ENCODE peak calls at places on chromosomes 13 and 19, in five cellular contexts. I is OCI-LY7, L is body of pancreas, N is HCT116, H is IMR-90. P is an unnamed sample. For H3K4me1, the result is how much of the 10 kb centered on the place peaks cover.

GRCh38 chr13:113914333-113915011 is 50.6 kb upstream of the GAS6 start:
- DNase-seq in H (no peak), L (no peak), N (no peak), I (no peak), P (no peak)

GRCh38 chr13:111282425-111282824 is 38.0 kb upstream of the TEX29 start:
- DNase-seq in I (no peak), L (peak), N (no peak), H (no peak), P (no peak)

GRCh38 chr13:113064534-113065405 is 40.8 kb upstream of the F7 start:
- DNase-seq in L (no peak), I (no peak), H (peak), N (peak), P (no peak)

GRCh38 chr13:34942732-34943674 is 933 bp downstream of the NBEA start:
- DNase-seq in L (peak), I (peak), N (no peak), H (no peak), P (peak)

GRCh38 chr19:55451522-55452380 is 8.7 kb upstream of the SHISA7 start:
- DNase-seq in N (no peak), I (no peak), L (no peak), H (no peak), P (no peak)

GRCh38 chr19:55688422-55689218 is 13.6 kb downstream of the EPN1 start:
- DNase-seq in I (no peak), H (no peak), L (no peak), N (no peak), P (no peak)

GRCh38 chr19:34355201-34355600 is 9.8 kb upstream of the GPI start:
- DNase-seq in L (no peak), I (no peak), H (no peak), N (no peak), P (no peak)

GRCh38 chr13:46354143-46355087 is 32.6 kb downstream of the RUBCNL start:
- DNase-seq in N (peak), L (peak), H (peak), I (no peak), P (no peak)

GRCh38 chr13:73767747-73768315 is 366.4 kb downstream of the KLF12 start:
- DNase-seq in N (no peak), I (peak), L (no peak), H (no peak), P (no peak)

DNA sequence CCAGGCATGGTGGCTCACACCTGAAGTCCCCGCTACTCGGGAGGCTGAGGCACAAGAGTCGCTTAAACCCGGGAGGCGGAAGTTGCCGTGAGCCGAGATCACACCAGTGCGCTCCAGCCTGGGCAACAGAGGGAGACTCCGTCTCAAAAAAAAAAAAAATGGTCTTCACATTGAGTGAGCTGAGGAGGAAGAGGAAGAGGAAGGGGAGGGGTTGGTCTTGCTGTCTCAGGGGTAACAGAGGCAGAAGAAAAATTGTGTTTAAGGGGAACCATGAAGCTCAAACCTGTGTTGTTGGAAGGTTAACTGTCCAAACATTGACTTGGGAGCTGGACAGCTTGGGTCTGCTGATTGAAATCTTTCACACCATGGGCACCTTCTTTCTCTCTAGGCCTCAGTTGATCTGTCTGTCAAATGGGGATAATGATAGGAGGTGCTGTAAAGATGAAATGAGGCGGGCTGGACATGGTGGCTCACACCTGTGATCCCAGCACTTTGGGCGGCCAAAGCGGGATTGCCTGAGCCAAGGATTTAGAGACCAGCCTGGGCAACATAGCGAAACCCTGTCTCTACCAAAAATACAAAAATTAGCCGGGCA is 9.8 kb upstream of the SLC44A2 start:
- DNase-seq in I (no peak), N (no peak), H (no peak), L (no peak), P (no peak)
- H3K27ac ChIP-seq in I (no peak), N (no peak), H (no peak), L (peak), P (peak)

GRCh38 chr19:15147090-15147489 is 39.9 kb downstream of the SYDE1 start:
- DNase-seq in L (no peak), H (no peak), N (no peak), I (no peak), P (no peak)

GRCh38 chr19:15155296-15155695 is 45.5 kb downstream of the NOTCH3 start:
- DNase-seq in H (no peak), N (no peak), L (no peak), I (no peak), P (no peak)

GRCh38 chr19:15144046-15144646 is 36.9 kb downstream of the SYDE1 start:
- DNase-seq in H (no peak), L (no peak), N (no peak), I (no peak), P (no peak)

GRCh38 chr19:15154002-15154612 is 46.7 kb downstream of the NOTCH3 start:
- DNase-seq in H (peak), I (peak), N (peak), L (no peak), P (no peak)

DNA sequence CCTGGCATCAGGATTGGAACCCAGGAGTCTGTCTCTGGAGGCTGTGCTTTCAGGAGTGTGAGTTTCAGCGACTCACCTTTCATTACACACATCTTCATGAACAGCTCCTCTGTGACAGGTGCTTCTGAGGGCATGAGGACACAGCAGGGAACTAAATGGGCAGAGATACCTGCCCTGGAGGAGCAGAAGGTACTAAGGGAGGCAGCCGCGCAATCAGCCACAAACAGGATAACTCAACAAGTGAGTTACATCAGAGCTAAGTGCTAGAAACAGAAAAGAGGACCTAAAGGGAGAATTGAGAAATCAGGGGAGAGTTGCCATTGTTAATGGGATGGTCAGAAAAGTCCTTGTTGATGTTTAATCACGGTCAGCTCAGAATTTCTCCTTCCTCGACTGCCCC is 42.5 kb downstream of the SYDE1 start:
- DNase-seq in L (no peak), I (no peak), N (no peak), H (no peak), P (no peak)
- TF ChIP-seq CTCF in L (no peak), I (no peak), N (no peak), H (no peak), P (no peak)

GRCh38 chr13:108409735-108410134 is 140.2 kb downstream of the TNFSF13B start:
- DNase-seq in L (no peak), N (no peak), I (no peak), H (no peak), P (no peak)
- H3K4me1 ChIP-seq in L (under half), N (under half), I (under half), H (under half), P (under half)

GRCh38 chr19:15129856-15130580 is 22.8 kb downstream of the SYDE1 start:
- DNase-seq in H (no peak), I (no peak), L (peak), N (peak), P (no peak)
- H3K27ac ChIP-seq in H (no peak), I (no peak), L (no peak), N (no peak), P (no peak)

GRCh38 chr19:41753936-41754529 is 1.3 kb upstream of the CEACAM6 start:
- DNase-seq in L (peak), I (peak), N (peak), H (peak), P (no peak)

GRCh38 chr19:41748012-41748411 is 7.3 kb upstream of the CEACAM6 start:
- DNase-seq in L (no peak), H (no peak), N (no peak), I (no peak), P (no peak)

GRCh38 chr19:41755328-41755913 is at the start of gene CEACAM6:
- DNase-seq in N (no peak), L (no peak), H (no peak), I (no peak), P (no peak)

GRCh38 chr19:41754596-41754995 is 734 bp upstream of the CEACAM6 start:
- DNase-seq in N (no peak), L (no peak), H (no peak), I (no peak), P (no peak)

DNA sequence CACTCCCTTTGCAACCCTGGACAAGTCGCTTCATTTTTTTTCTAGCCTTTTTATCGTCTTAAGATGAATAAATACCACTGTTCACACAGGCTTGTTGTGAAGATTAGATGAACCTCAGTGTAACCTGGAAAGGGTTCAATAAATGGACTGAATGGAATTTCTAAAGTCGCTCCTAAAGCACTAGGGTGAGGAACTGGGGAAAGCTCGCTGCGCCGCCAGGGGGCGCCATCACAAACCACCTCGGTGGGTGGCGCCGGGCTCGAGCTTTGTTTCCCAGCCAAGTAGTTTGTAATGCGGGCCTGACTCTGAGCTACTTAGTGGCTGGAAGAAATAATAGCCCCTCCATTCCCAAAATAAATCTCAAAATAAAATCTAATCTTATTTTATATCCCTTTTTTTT is 2.2 kb upstream of the CEACAM6 start:
- DNase-seq in L (peak), H (no peak), I (peak), N (peak), P (no peak)
- TF ChIP-seq CTCF in L (peak), H (peak), I (peak), N (peak), P (peak)

GRCh38 chr13:99375806-99376080 is 68.5 kb upstream of the GPR183 start:
- DNase-seq in N (no peak), L (no peak), I (no peak), H (no peak), P (no peak)

GRCh38 chr13:99376132-99376531 is 68.9 kb upstream of the GPR183 start:
- DNase-seq in H (no peak), I (peak), N (no peak), L (peak), P (no peak)

GRCh38 chr13:99373436-99373835 is 66.2 kb upstream of the GPR183 start:
- DNase-seq in H (no peak), L (no peak), I (no peak), N (no peak), P (no peak)

GRCh38 chr13:99374994-99375805 is 68.0 kb upstream of the GPR183 start:
- DNase-seq in L (peak), N (no peak), H (no peak), I (peak), P (peak)

GRCh38 chr13:99374169-99374991 is 67.2 kb upstream of the GPR183 start:
- DNase-seq in L (no peak), I (no peak), H (no peak), N (no peak), P (no peak)
- H3K4me1 ChIP-seq in L (under half), I (under half), H (under half), N (under half), P (under half)

DNA sequence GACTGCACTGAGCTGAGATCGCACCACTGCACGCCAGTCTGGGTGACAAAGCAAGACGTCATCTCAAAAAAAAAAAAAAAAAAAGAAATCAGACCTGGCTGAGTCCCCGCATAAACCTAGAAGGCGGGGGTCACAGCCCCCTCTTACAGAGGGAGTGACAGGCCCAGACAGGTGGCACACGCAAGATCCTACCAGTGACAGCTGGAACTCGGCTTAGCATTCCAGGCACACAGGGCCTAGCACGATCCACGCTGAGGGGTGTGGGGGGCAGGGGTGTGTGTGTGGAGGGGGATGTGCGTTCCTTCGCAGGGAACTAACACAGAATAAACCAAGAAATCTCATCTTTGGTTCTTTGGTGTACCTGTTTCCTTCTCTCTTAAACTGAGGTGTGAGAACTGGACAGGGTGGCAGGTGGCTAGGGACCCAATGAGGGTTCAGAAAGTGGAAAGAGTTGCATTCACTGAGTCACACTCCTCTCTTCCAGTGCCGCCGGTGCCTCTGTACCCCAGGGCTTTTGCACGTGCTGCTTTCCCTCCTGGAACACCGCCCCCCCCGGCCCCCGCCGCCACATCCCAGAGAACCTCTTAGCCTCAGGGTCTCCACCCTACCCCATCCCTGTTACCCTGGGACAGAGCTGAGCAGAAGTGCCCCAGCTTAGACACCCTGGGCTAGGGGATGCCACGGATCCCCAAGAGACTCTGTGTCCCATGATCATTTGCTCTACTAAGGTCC is 5.0 kb downstream of the SGTA start:
- DNase-seq in N (no peak), L (no peak), H (no peak), I (no peak), P (no peak)
- H3K27ac ChIP-seq in N (no peak), L (no peak), H (no peak), I (no peak), P (peak)